ENCODE peak calls at places on chromosomes 4 and X, in eight cellular contexts. E is T-helper 9 cell, L is OCI-LY7, D is activated T-cell treated with anti-CD3 and anti-CD28 coated beads for 1 hour, K is AG09309, Z is ELR, Q is NCI-H1092 treated with DMSO at 0.1 percent for 48 hours, C is MV-4-11. V is an unnamed sample.

GRCh38 chr4:38413524-38414341 is 250.3 kb upstream of the KLF3 start:
- DNase-seq in E (no peak), L (no peak), D (no peak), K (no peak), Z (no peak), Q (no peak), C (no peak), V (peak)

GRCh38 chr4:31104033-31104432 is 383.9 kb downstream of the PCDH7 start:
- DNase-seq in E (no peak), L (no peak), D (no peak), K (no peak), Z (peak), Q (peak), C (no peak), V (no peak)

GRCh38 chr4:160142579-160142978 is 1039.7 kb downstream of the RAPGEF2 start:
- DNase-seq in E (no peak), L (no peak), D (no peak), K (no peak), Z (no peak), Q (no peak), C (peak), V (no peak)

GRCh38 chr4:8081621-8082516 is 76.7 kb downstream of the ABLIM2 start:
- DNase-seq in E (no peak), L (no peak), D (no peak), K (no peak), Z (no peak), Q (no peak), C (no peak), V (no peak)

GRCh38 chrX:14359316-14359715 is 170.0 kb upstream of the GLRA2 start:
- DNase-seq in E (no peak), L (no peak), D (no peak), K (no peak), Z (no peak), Q (no peak), C (no peak), V (no peak)

GRCh38 chr4:98662619-98663225 is 4.3 kb upstream of the TSPAN5 start:
- DNase-seq in E (peak), L (no peak), D (peak), K (no peak), Z (no peak), Q (no peak), C (no peak), V (no peak)

GRCh38 chrX:136812286-136812685 is 31.6 kb upstream of the ARHGEF6 start:
- DNase-seq in E (no peak), L (no peak), D (no peak), K (no peak), Z (no peak), Q (no peak), C (peak), V (no peak)

GRCh38 chr4:6674500-6675149 is 19.1 kb upstream of the S100P start:
- DNase-seq in E (peak), L (peak), D (peak), K (no peak), Z (peak), Q (peak), C (no peak), V (peak)

GRCh38 chrX:86121916-86122315 is 26.3 kb upstream of the DACH2 start:
- DNase-seq in E (no peak), L (no peak), D (no peak), K (no peak), Z (no peak), Q (no peak), C (no peak), V (no peak)

V was measured in dermis blood vessel endothelial cell.